ENCODE peak calls at places on chromosomes 1 and 21, in six cellular contexts. O, D, G, R, U and L are unnamed samples.

GRCh38 chr1:3251810-3252429 is 182.9 kb downstream of the PRDM16 start:
- DNase-seq in O (no peak), D (no peak), G (no peak), R (no peak), U (no peak), L (no peak)

GRCh38 chr1:241413974-241414373 is 57.0 kb upstream of the RGS7 start:
- DNase-seq in D (no peak), O (no peak), U (no peak), G (no peak), R (no peak), L (no peak)

GRCh38 chr1:167526659-167527383 is 8.5 kb upstream of the CD247 start:
- DNase-seq in G (no peak), D (no peak), R (no peak), O (no peak), U (no peak), L (no peak)

GRCh38 chr1:92961896-92962752 is 862 bp upstream of the DIPK1A start:
- DNase-seq in G (peak; percentile 8), O (no peak), U (peak; percentile 74), R (peak; percentile 22), D (peak; percentile 32), L (peak; percentile 90)

GRCh38 chr1:216184281-216184680 is 239.0 kb downstream of the USH2A start:
- DNase-seq in O (no peak), G (no peak), D (peak; percentile 42), U (no peak), R (no peak), L (peak; percentile 14)

GRCh38 chr1:185862235-185862634 is 128.0 kb downstream of the HMCN1 start:
- DNase-seq in R (no peak), G (no peak), U (no peak), O (no peak), D (no peak), L (no peak)

GRCh38 chr1:160925652-160926241 is 28.9 kb downstream of the ITLN2 start:
- DNase-seq in G (no peak), U (no peak), D (peak; percentile 74), O (no peak), R (no peak), L (peak; percentile 8)

GRCh38 chr1:2983319-2983705 is 38.0 kb upstream of the ACTRT2 start:
- DNase-seq in U (no peak), G (no peak), R (no peak), D (no peak), O (no peak), L (no peak)

GRCh38 chr21:30014883-30015282 is 75.1 kb upstream of the GRIK1 start:
- DNase-seq in G (no peak), U (no peak), D (no peak), O (no peak), R (no peak), L (peak; percentile 16)

GRCh38 chr1:161307892-161308638 is 1.7 kb downstream of the MPZ start:
- DNase-seq in G (no peak), D (peak; percentile 69), U (no peak), R (no peak), O (no peak), L (no peak)

GRCh38 chr1:36561365-36561731 is 78.6 kb upstream of the CSF3R start:
- DNase-seq in U (no peak), D (no peak), O (no peak), R (no peak), G (no peak), L (no peak)

GRCh38 chr1:19341201-19342076 is 29.3 kb downstream of the SLC66A1 start:
- DNase-seq in R (peak; percentile 48), D (peak; percentile 81), U (peak; percentile 47), O (peak; percentile 90), G (peak; percentile 83), L (peak; percentile 79)

GRCh38 chr1:43271186-43272118 is 1.7 kb downstream of the TMEM125 start:
- DNase-seq in R (no peak), G (no peak), D (no peak), U (no peak), O (no peak), L (no peak)

GRCh38 chr1:25735956-25736529 is 64.0 kb upstream of the SELENON start:
- DNase-seq in R (no peak), U (no peak), G (no peak), D (no peak), O (no peak), L (no peak)